ENCODE peak calls at places on chromosome 4, in seven cellular contexts. E is uterus, N is GM10248, H is tibial nerve, V is Peyer's patch, B is endodermal cell, A is RWPE1. J is an unnamed sample.

GRCh38 chr4:132859929-132860328 is 289.2 kb upstream of the PCDH10 start:
- DNase-seq in B (no peak), A (no peak), E (no peak), H (no peak), V (no peak), N (no peak), J (no peak)

GRCh38 chr4:61350932-61351331 is 150.8 kb downstream of the ADGRL3 start:
- DNase-seq in N (no peak), V (no peak), H (no peak), B (no peak), A (no peak), E (no peak), J (no peak)

GRCh38 chr4:183758006-183758734 is 99.1 kb downstream of the TRAPPC11 start:
- DNase-seq in E (no peak), B (peak; percentile 88), A (no peak), V (no peak), N (no peak), H (peak; percentile 20), J (peak; percentile 2)

GRCh38 chr4:164856396-164856795 is 20.6 kb upstream of the APELA start:
- DNase-seq in V (no peak), B (no peak), N (no peak), A (no peak), H (no peak), E (no peak), J (no peak)

GRCh38 chr4:121411151-121411744 is 30.4 kb upstream of the QRFPR start:
- DNase-seq in N (no peak), E (no peak), H (no peak), V (no peak), B (peak; percentile 89), A (no peak), J (no peak)

GRCh38 chr4:155353923-155354540 is 22.7 kb downstream of the MAP9 start:
- DNase-seq in E (peak; percentile 29), V (peak; percentile 18), B (peak; percentile 86), N (peak; percentile 14), A (peak; percentile 35), H (peak; percentile 50), J (peak; percentile 75)

GRCh38 chr4:164716901-164717300 is 37.0 kb upstream of the SMIM31 start:
- DNase-seq in E (no peak), B (peak; percentile 57), H (no peak), N (no peak), V (no peak), A (peak; percentile 3), J (no peak)

GRCh38 chr4:40196724-40197281 is at the start of gene RHOH:
- DNase-seq in N (peak; percentile 50), A (no peak), H (no peak), V (peak; percentile 88), E (no peak), B (peak; percentile 61), J (peak; percentile 93)

GRCh38 chr4:186891859-186892486 is 168.3 kb upstream of the FAT1 start:
- DNase-seq in E (no peak), H (no peak), A (no peak), N (no peak), V (no peak), B (no peak), J (no peak)

GRCh38 chr4:148563684-148564083 is 121.5 kb upstream of the NR3C2 start:
- DNase-seq in N (no peak), V (no peak), E (no peak), B (no peak), H (no peak), A (no peak), J (no peak)

GRCh38 chr4:11488657-11489448 is 60.2 kb upstream of the HS3ST1 start:
- DNase-seq in A (no peak), H (no peak), N (no peak), V (no peak), B (no peak), E (no peak), J (no peak)
- TF ChIP-seq CTCF in A (no peak), H (no peak), N (no peak), V (no peak), B (peak; percentile 72), E (no peak), J (no peak)

GRCh38 chr4:2963185-2964076 is at the start of the genes GRK4 and NOP14:
- DNase-seq in N (peak; percentile 98), B (peak; percentile 99), H (peak; percentile 91), V (peak; percentile 98), A (peak; percentile 93), E (peak; percentile 97), J (peak; percentile 99)
- TF ChIP-seq CTCF in N (peak; percentile 12), B (peak; percentile 44), H (no peak), V (peak; percentile 40), A (peak; percentile 12), E (no peak), J (no peak)

DNA sequence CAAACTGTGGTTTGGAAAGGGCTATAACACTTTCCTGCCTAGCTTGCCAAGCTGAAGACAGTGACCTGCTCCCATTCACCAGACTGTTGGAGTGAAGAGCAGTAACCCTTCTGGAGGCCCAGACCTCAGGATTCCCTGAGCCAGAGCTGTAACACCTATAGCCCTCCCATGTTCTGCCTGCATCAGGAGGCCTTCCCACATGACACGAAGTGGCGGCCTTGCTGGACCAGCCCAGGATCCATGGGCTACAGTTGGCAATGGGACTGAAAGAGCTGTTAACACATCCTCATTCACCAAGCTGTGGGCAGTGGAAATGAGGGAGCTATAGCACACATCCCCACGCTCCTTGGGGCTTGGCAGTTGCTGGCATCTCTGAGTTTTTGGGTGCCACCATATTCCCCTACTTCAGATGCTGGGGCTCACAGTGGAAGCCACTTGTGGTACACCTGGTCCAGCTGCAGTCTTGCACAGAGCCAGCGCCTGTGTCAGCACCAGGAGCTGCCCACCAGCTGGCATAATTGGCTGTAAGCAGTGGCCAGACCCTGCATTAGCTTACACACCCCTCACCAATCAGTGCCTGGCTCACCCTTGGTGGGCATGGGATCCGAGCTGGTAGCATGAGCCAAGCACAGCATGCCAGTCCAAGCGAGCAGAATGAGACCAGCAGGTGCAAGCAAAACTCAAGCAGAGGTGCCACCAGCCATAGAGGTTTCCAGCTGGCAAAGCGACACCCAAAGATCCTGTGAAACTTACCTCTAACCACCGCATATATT is 1029.3 kb downstream of the TECRL start:
- DNase-seq in V (no peak), A (no peak), H (no peak), E (no peak), N (no peak), B (no peak), J (no peak)
- TF ChIP-seq CTCF in V (no peak), A (no peak), H (no peak), E (no peak), N (no peak), B (no peak), J (no peak)

DNA sequence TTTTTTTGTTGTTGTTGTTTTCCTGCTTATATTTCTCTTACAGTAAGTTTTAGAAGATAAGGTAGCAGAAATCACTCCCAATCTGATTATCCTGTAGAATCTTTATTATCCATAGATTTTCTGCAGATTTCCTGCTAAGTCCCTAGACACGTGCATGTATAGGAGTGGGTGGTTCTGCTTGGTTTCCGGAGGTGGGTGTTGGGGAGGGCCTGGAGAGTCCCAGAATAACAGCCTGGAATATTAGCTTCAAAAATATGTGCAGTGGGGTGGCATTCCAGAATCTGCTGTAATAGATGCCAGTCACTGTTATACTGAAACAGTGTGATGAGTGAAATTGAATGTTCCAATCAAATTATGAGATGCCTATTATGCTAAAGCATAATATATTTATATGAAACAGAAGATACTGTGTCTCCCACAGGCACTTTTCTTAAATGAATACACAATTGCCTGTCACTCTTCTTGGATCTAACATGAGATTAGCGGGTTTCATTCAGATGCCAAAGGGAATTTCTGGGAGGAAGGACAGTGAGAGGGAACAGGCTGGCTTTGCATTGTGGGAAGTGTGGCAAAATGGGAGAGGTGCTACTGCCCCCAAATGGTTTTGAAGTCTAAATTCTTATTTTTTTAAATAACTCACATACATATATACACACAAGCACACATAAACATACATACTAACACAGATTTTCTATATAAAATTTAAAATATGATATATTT is 37.6 kb downstream of the C4orf50 start:
- DNase-seq in B (peak; percentile 44), N (no peak), V (no peak), H (no peak), E (no peak), A (no peak), J (no peak)
- TF ChIP-seq CTCF in B (peak; percentile 24), N (no peak), V (no peak), H (no peak), E (no peak), A (no peak), J (no peak)

GRCh38 chr4:173521474-173522159 is 8.4 kb downstream of the HAND2 start:
- DNase-seq in A (peak; percentile 19), B (no peak), N (no peak), H (no peak), E (no peak), V (no peak), J (no peak)

GRCh38 chr4:173520921-173521473 is 9.0 kb downstream of the HAND2 start:
- DNase-seq in E (no peak), H (no peak), V (no peak), B (no peak), A (no peak), N (no peak), J (no peak)

GRCh38 chr4:173522874-173523395 is 7.1 kb downstream of the HAND2 start:
- DNase-seq in H (no peak), E (no peak), B (no peak), A (no peak), V (no peak), N (no peak), J (no peak)

GRCh38 chr4:173524218-173525117 is 5.6 kb downstream of the HAND2 start:
- DNase-seq in B (peak; percentile 61), V (no peak), A (no peak), H (no peak), E (no peak), N (peak; percentile 24), J (no peak)

DNA sequence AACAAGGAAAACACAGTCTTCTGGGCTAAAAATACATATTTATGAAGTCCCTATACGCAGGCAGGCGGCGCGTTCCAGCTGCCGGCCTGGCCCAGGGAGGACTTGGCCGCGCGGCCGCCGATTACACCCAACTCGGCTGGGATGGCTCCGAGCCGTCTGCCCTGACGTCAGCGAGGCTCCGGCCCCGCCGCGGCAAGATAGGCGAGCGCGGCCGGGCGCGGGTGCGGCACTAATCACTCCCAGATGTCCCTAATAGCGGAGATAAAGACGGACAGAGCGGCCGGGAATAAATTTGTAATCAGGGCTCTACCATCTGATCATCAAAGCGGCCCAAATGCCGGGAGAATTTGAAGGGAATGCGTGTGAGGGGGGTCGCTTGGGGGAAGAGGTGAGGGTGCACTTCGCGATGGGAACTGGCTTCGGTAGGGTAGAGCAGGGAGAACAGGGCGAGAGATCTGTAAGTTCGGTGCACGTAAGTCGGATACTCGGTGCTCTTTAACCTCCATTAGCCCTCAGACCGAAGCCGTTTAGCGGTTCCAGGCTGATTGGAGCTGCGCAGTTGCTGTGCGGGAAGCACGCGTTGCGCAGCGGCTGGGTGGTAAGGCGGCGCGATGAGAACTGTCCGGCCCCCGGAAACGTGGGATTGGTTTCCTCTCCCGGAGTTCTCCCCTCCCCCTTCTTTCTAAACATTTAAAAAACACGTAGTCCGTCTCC is 7.7 kb downstream of the HAND2 start:
- DNase-seq in H (peak; percentile 73), A (peak; percentile 72), N (no peak), E (peak; percentile 92), V (no peak), B (peak; percentile 85), J (no peak)
- TF ChIP-seq CTCF in H (no peak), A (no peak), N (no peak), E (peak; percentile 27), V (no peak), B (no peak), J (no peak)

DNA sequence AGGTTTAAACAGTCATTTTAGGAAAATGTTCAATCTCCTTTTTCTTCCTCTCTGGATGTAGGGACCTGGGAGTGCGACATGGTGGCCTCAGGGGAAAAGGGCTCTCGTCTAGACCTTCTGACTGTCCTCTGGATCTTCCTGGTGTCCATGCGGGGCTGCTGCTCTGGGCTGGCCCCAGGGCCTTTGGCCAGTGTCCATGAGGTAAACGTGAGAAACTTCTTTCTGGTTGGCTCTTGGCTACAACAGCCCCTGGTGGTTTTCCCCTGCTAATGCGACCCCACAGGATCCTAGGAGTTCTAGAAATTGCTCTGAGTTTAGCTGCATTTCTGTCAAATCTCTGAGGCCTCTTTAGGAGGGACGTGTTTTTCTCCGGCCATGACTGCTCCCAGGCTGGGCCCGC is 85.7 kb downstream of the MFAP3L start:
- DNase-seq in H (no peak), V (no peak), N (no peak), B (peak; percentile 72), E (no peak), A (no peak), J (no peak)
- TF ChIP-seq CTCF in H (no peak), V (no peak), N (no peak), B (peak; percentile 71), E (no peak), A (no peak), J (no peak)

J was measured in activated CD8-positive, alpha-beta T cell treated with anti-CD3 and anti-CD28 coated beads for 36 hours.